ENCODE peak calls at places on chromosomes 11 and 22, in eight cellular contexts. One of them, this sample, is unnamed.

GRCh38 chr11:34624069-34624468 is 3.2 kb downstream of the EHF start:
- DNase-seq in lower lobe of right lung: peak; percentile 71
- DNase-seq in heart left ventricle: no peak
- DNase-seq in fibroblast of lung: no peak
- DNase-seq in SJSA1: no peak
- DNase-seq in Peyer's patch: peak; percentile 79
- DNase-seq in PC-3: no peak
- DNase-seq in endodermal cell: no peak
- DNase-seq in this sample: no peak

GRCh38 chr11:57406337-57406904 is 16.0 kb upstream of the PRG2 start:
- DNase-seq in lower lobe of right lung: no peak
- DNase-seq in heart left ventricle: peak; percentile 38
- DNase-seq in fibroblast of lung: peak; percentile 53
- DNase-seq in SJSA1: no peak
- DNase-seq in Peyer's patch: no peak
- DNase-seq in PC-3: peak; percentile 54
- DNase-seq in endodermal cell: no peak
- DNase-seq in this sample: peak; percentile 60

GRCh38 chr11:69403556-69404215 is 77.8 kb upstream of the LINC01488 start:
- DNase-seq in lower lobe of right lung: no peak
- DNase-seq in heart left ventricle: no peak
- DNase-seq in fibroblast of lung: peak; percentile 52
- DNase-seq in SJSA1: peak; percentile 90
- DNase-seq in Peyer's patch: peak; percentile 37
- DNase-seq in PC-3: peak; percentile 91
- DNase-seq in endodermal cell: no peak
- DNase-seq in this sample: peak; percentile 34

GRCh38 chr11:65132988-65133700 is 1.2 kb downstream of the SYVN1 start:
- DNase-seq in lower lobe of right lung: peak; percentile 85
- DNase-seq in heart left ventricle: peak; percentile 28
- DNase-seq in fibroblast of lung: no peak
- DNase-seq in SJSA1: no peak
- DNase-seq in Peyer's patch: peak; percentile 86
- DNase-seq in PC-3: peak; percentile 73
- DNase-seq in endodermal cell: peak; percentile 89
- DNase-seq in this sample: no peak

GRCh38 chr22:42933783-42934144 is 76.7 kb upstream of the ARFGAP3 start:
- DNase-seq in lower lobe of right lung: no peak
- DNase-seq in heart left ventricle: no peak
- DNase-seq in fibroblast of lung: peak; percentile 97
- DNase-seq in SJSA1: peak; percentile 80
- DNase-seq in Peyer's patch: no peak
- DNase-seq in PC-3: peak; percentile 80
- DNase-seq in endodermal cell: no peak
- DNase-seq in this sample: peak; percentile 94

GRCh38 chr11:34309970-34310369 is 47.8 kb downstream of the ABTB2 start:
- DNase-seq in lower lobe of right lung: no peak
- DNase-seq in heart left ventricle: no peak
- DNase-seq in fibroblast of lung: no peak
- DNase-seq in SJSA1: no peak
- DNase-seq in Peyer's patch: no peak
- DNase-seq in PC-3: no peak
- DNase-seq in endodermal cell: peak; percentile 59
- DNase-seq in this sample: no peak

GRCh38 chr22:29344137-29344536 is 28.6 kb upstream of the RASL10A start:
- DNase-seq in lower lobe of right lung: peak; percentile 79
- DNase-seq in heart left ventricle: peak; percentile 82
- DNase-seq in fibroblast of lung: peak; percentile 99
- DNase-seq in SJSA1: peak; percentile 64
- DNase-seq in Peyer's patch: no peak
- DNase-seq in PC-3: peak; percentile 96
- DNase-seq in endodermal cell: no peak
- DNase-seq in this sample: peak; percentile 82

GRCh38 chr11:67667490-67668190 is 6.8 kb downstream of the ALDH3B2 start:
- DNase-seq in lower lobe of right lung: no peak
- DNase-seq in heart left ventricle: no peak
- DNase-seq in fibroblast of lung: no peak
- DNase-seq in SJSA1: no peak
- DNase-seq in Peyer's patch: no peak
- DNase-seq in PC-3: no peak
- DNase-seq in endodermal cell: no peak
- DNase-seq in this sample: no peak

GRCh38 chr22:45769569-45770210 is 98.1 kb downstream of the ATXN10 start:
- DNase-seq in lower lobe of right lung: no peak
- DNase-seq in heart left ventricle: no peak
- DNase-seq in fibroblast of lung: no peak
- DNase-seq in SJSA1: no peak
- DNase-seq in Peyer's patch: no peak
- DNase-seq in PC-3: no peak
- DNase-seq in endodermal cell: no peak
- DNase-seq in this sample: no peak

GRCh38 chr11:85769758-85770157 is 41.2 kb downstream of the SYTL2 start:
- DNase-seq in lower lobe of right lung: no peak
- DNase-seq in heart left ventricle: no peak
- DNase-seq in fibroblast of lung: no peak
- DNase-seq in SJSA1: no peak
- DNase-seq in Peyer's patch: no peak
- DNase-seq in PC-3: no peak
- DNase-seq in endodermal cell: no peak
- DNase-seq in this sample: no peak

GRCh38 chr11:38814670-38815069 is 2216.6 kb upstream of the RAG2 start:
- DNase-seq in lower lobe of right lung: no peak
- DNase-seq in heart left ventricle: no peak
- DNase-seq in fibroblast of lung: peak; percentile 92
- DNase-seq in SJSA1: no peak
- DNase-seq in Peyer's patch: no peak
- DNase-seq in PC-3: peak; percentile 83
- DNase-seq in endodermal cell: no peak
- DNase-seq in this sample: no peak

GRCh38 chr11:38824573-38824972 is 2226.5 kb upstream of the RAG2 start:
- DNase-seq in lower lobe of right lung: no peak
- DNase-seq in heart left ventricle: no peak
- DNase-seq in fibroblast of lung: peak; percentile 14
- DNase-seq in SJSA1: no peak
- DNase-seq in Peyer's patch: no peak
- DNase-seq in PC-3: peak; percentile 54
- DNase-seq in endodermal cell: peak; percentile 41
- DNase-seq in this sample: no peak

GRCh38 chr11:38819986-38820385 is 2221.9 kb upstream of the RAG2 start:
- DNase-seq in lower lobe of right lung: no peak
- DNase-seq in heart left ventricle: no peak
- DNase-seq in fibroblast of lung: no peak
- DNase-seq in SJSA1: no peak
- DNase-seq in Peyer's patch: no peak
- DNase-seq in PC-3: no peak
- DNase-seq in endodermal cell: no peak
- DNase-seq in this sample: no peak

GRCh38 chr11:38818720-38819119 is 2220.7 kb upstream of the RAG2 start:
- DNase-seq in lower lobe of right lung: no peak
- DNase-seq in heart left ventricle: no peak
- DNase-seq in fibroblast of lung: peak; percentile 37
- DNase-seq in SJSA1: no peak
- DNase-seq in Peyer's patch: no peak
- DNase-seq in PC-3: peak; percentile 28
- DNase-seq in endodermal cell: no peak
- DNase-seq in this sample: no peak
- H3K4me3 ChIP-seq in lower lobe of right lung: no peak overlapping the region
- H3K4me3 ChIP-seq in heart left ventricle: no peak overlapping the region
- H3K4me3 ChIP-seq in fibroblast of lung: no peak overlapping the region
- H3K4me3 ChIP-seq in SJSA1: no peak overlapping the region
- H3K4me3 ChIP-seq in Peyer's patch: no peak overlapping the region
- H3K4me3 ChIP-seq in PC-3: no peak overlapping the region
- H3K4me3 ChIP-seq in endodermal cell: no peak overlapping the region
- H3K4me3 ChIP-seq in this sample: no peak overlapping the region

GRCh38 chr22:39532215-39533071 is at the start of gene RPS19BP1:
- DNase-seq in lower lobe of right lung: peak; percentile 99
- DNase-seq in heart left ventricle: peak; percentile 100
- DNase-seq in fibroblast of lung: peak; percentile 100
- DNase-seq in SJSA1: peak; percentile 99
- DNase-seq in Peyer's patch: peak; percentile 99
- DNase-seq in PC-3: peak; percentile 98
- DNase-seq in endodermal cell: peak; percentile 100
- DNase-seq in this sample: peak; percentile 97

GRCh38 chr22:39528681-39529486 is 3.7 kb downstream of the RPS19BP1 start:
- DNase-seq in lower lobe of right lung: peak; percentile 95
- DNase-seq in heart left ventricle: peak; percentile 93
- DNase-seq in fibroblast of lung: peak; percentile 92
- DNase-seq in SJSA1: peak; percentile 79
- DNase-seq in Peyer's patch: peak; percentile 95
- DNase-seq in PC-3: peak; percentile 86
- DNase-seq in endodermal cell: peak; percentile 98
- DNase-seq in this sample: peak; percentile 92

GRCh38 chr22:39529487-39529851 is 3.1 kb downstream of the RPS19BP1 start:
- DNase-seq in lower lobe of right lung: no peak
- DNase-seq in heart left ventricle: no peak
- DNase-seq in fibroblast of lung: no peak
- DNase-seq in SJSA1: no peak
- DNase-seq in Peyer's patch: no peak
- DNase-seq in PC-3: no peak
- DNase-seq in endodermal cell: no peak
- DNase-seq in this sample: no peak

GRCh38 chr22:39530136-39530535 is 2.4 kb downstream of the RPS19BP1 start:
- DNase-seq in lower lobe of right lung: peak; percentile 34
- DNase-seq in heart left ventricle: no peak
- DNase-seq in fibroblast of lung: no peak
- DNase-seq in SJSA1: no peak
- DNase-seq in Peyer's patch: no peak
- DNase-seq in PC-3: no peak
- DNase-seq in endodermal cell: no peak
- DNase-seq in this sample: no peak

GRCh38 chr22:39530692-39531331 is 1.7 kb downstream of the RPS19BP1 start:
- DNase-seq in lower lobe of right lung: peak; percentile 38
- DNase-seq in heart left ventricle: no peak
- DNase-seq in fibroblast of lung: no peak
- DNase-seq in SJSA1: peak; percentile 41
- DNase-seq in Peyer's patch: no peak
- DNase-seq in PC-3: peak; percentile 57
- DNase-seq in endodermal cell: peak; percentile 74
- DNase-seq in this sample: peak; percentile 56
- H3K4me3 ChIP-seq in lower lobe of right lung: peak overlapping the region; percentile 88
- H3K4me3 ChIP-seq in heart left ventricle: no peak overlapping the region
- H3K4me3 ChIP-seq in fibroblast of lung: no peak overlapping the region
- H3K4me3 ChIP-seq in SJSA1: no peak overlapping the region
- H3K4me3 ChIP-seq in Peyer's patch: no peak overlapping the region
- H3K4me3 ChIP-seq in PC-3: peak overlapping the region; percentile 90
- H3K4me3 ChIP-seq in endodermal cell: peak overlapping the region; percentile 98
- H3K4me3 ChIP-seq in this sample: no peak overlapping the region

GRCh38 chr11:124865902-124866851 is 945 bp downstream of the ROBO3 start:
- DNase-seq in lower lobe of right lung: no peak
- DNase-seq in heart left ventricle: no peak
- DNase-seq in fibroblast of lung: peak; percentile 22
- DNase-seq in SJSA1: peak; percentile 25
- DNase-seq in Peyer's patch: peak; percentile 74
- DNase-seq in PC-3: peak; percentile 30
- DNase-seq in endodermal cell: peak; percentile 88
- DNase-seq in this sample: no peak

GRCh38 chr11:124863826-124864165 is 1.4 kb upstream of the ROBO3 start:
- DNase-seq in lower lobe of right lung: no peak
- DNase-seq in heart left ventricle: no peak
- DNase-seq in fibroblast of lung: no peak
- DNase-seq in SJSA1: no peak
- DNase-seq in Peyer's patch: peak; percentile 8
- DNase-seq in PC-3: peak; percentile 17
- DNase-seq in endodermal cell: peak; percentile 78
- DNase-seq in this sample: no peak

GRCh38 chr11:124864176-124864891 is 898 bp upstream of the ROBO3 start:
- DNase-seq in lower lobe of right lung: no peak
- DNase-seq in heart left ventricle: no peak
- DNase-seq in fibroblast of lung: no peak
- DNase-seq in SJSA1: no peak
- DNase-seq in Peyer's patch: no peak
- DNase-seq in PC-3: no peak
- DNase-seq in endodermal cell: no peak
- DNase-seq in this sample: no peak

GRCh38 chr11:124864892-124865180 is 396 bp upstream of the ROBO3 start:
- DNase-seq in lower lobe of right lung: no peak
- DNase-seq in heart left ventricle: no peak
- DNase-seq in fibroblast of lung: no peak
- DNase-seq in SJSA1: no peak
- DNase-seq in Peyer's patch: no peak
- DNase-seq in PC-3: no peak
- DNase-seq in endodermal cell: no peak
- DNase-seq in this sample: no peak

DNA sequence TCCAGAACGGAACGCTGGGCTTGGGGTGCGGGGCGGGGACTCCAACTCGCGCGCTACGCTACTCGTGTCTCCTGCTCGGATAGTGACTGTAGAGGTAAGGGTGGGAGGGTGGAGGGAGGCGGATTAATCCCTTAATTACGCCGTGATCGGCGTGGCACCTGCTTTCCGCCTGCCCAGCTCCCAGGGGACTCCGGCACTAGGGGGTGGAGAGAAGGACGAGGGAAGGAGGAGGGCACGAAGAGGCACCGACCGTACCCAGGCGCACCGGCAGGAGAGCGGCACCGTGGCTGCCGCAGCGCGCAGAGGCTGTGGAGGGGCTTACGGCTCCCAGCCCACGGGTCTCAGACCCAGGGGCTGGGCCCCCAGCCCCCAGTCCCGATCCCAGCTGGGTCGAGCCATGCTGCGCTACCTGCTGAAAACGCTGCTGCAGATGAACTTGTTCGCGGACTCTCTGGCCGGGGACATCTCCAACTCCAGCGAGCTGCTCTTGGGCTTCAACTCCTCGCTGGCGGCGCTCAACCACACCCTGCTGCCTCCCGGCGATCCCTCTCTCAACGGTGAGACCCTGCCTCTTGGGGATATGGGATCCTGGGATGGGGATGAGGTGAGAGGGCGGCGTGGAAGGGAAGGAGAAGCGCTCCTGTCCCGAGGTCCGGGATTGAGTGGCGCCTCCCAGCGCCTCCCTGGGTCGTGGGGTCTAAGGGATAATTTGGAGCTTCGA is at the start of gene ROBO3:
- DNase-seq in lower lobe of right lung: no peak
- DNase-seq in heart left ventricle: no peak
- DNase-seq in fibroblast of lung: peak; percentile 13
- DNase-seq in SJSA1: no peak
- DNase-seq in Peyer's patch: no peak
- DNase-seq in PC-3: no peak
- DNase-seq in endodermal cell: peak; percentile 68
- DNase-seq in this sample: no peak
- H3K4me3 ChIP-seq in lower lobe of right lung: peak within 1 kb of the TSS; percentile 39
- H3K4me3 ChIP-seq in heart left ventricle: no peak within 1 kb of the TSS
- H3K4me3 ChIP-seq in fibroblast of lung: peak within 1 kb of the TSS; percentile 11
- H3K4me3 ChIP-seq in SJSA1: no peak within 1 kb of the TSS
- H3K4me3 ChIP-seq in Peyer's patch: peak within 1 kb of the TSS; percentile 9
- H3K4me3 ChIP-seq in PC-3: peak within 1 kb of the TSS; percentile 18
- H3K4me3 ChIP-seq in endodermal cell: peak within 1 kb of the TSS; percentile 73
- H3K4me3 ChIP-seq in this sample: peak within 1 kb of the TSS; percentile 23

DNA sequence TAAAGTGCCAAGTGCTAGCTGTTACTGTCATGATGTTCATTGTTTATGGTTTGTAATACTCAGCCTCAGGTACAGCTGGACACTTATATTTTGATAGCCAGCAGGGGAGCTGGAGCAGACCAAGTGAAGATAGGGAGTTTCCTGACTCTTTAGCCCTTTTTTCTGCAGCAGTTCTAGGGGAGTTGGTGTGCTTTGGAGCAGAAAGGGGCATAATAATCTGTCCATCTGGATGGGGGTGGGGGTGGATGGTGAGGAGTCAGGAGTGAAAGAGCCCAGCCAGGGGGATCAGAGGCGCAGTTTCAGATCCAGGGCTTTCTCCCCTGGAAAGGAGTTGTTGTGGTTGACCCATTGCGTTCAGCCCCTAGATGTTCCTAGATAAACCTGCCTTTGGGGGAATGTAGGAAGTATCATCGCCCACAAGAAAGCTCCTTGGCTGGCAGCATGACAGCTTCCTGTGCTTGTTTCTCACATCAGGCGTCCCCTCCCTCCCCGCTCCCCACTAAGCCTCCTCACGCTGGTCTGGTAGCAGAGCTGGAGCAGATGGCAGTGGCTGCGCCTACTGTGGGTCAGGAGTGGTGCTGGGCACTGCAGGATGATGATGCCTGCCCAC is 41.9 kb downstream of the MED15 start:
- DNase-seq in lower lobe of right lung: peak; percentile 48
- DNase-seq in heart left ventricle: no peak
- DNase-seq in fibroblast of lung: peak; percentile 58
- DNase-seq in SJSA1: no peak
- DNase-seq in Peyer's patch: no peak
- DNase-seq in PC-3: no peak
- DNase-seq in endodermal cell: no peak
- DNase-seq in this sample: peak; percentile 51
- H3K4me3 ChIP-seq in lower lobe of right lung: no peak overlapping the region
- H3K4me3 ChIP-seq in heart left ventricle: no peak overlapping the region
- H3K4me3 ChIP-seq in fibroblast of lung: no peak overlapping the region
- H3K4me3 ChIP-seq in SJSA1: no peak overlapping the region
- H3K4me3 ChIP-seq in Peyer's patch: no peak overlapping the region
- H3K4me3 ChIP-seq in PC-3: no peak overlapping the region
- H3K4me3 ChIP-seq in endodermal cell: no peak overlapping the region
- H3K4me3 ChIP-seq in this sample: no peak overlapping the region

This sample was measured in fibroblast of mammary gland.